ENCODE peak calls at places on chromosomes 12 and 14, in six cellular contexts. T is activated T-helper 1 cell treated with Interleukin-2 at 50 U/mL for 16 hours; X is CD4-positive, alpha-beta memory T cell; S is neural crest cell; R is pancreas; Y is activated naive CD4-positive, alpha-beta T cell treated with Interleukin-2 at 50 U/mL for 16 hours. G is an unnamed sample.
A peak's percentile ranks its signal among the peaks of the same experiment; 100 is the strongest.

GRCh38 chr12:15556411-15556810 is 232.8 kb downstream of the EPS8 start:
- DNase-seq in T (no peak), X (no peak), S (no peak), R (no peak), Y (no peak), G (no peak)

GRCh38 chr12:122894173-122895121 is 1.5 kb downstream of the VPS37B start:
- DNase-seq in T (no peak), X (no peak), S (no peak), R (no peak), Y (no peak), G (no peak)

GRCh38 chr12:93186131-93186530 is 191.6 kb upstream of the NUDT4 start:
- DNase-seq in T (no peak), X (no peak), S (no peak), R (no peak), Y (no peak), G (no peak)

GRCh38 chr14:82003418-82003817 is 469.8 kb upstream of the SEL1L start:
- DNase-seq in T (no peak), X (no peak), S (no peak), R (no peak), Y (no peak), G (no peak)

GRCh38 chr12:86230516-86231146 is 25.6 kb downstream of the MGAT4C start:
- DNase-seq in T (no peak), X (no peak), S (no peak), R (no peak), Y (no peak), G (no peak)

GRCh38 chr12:88108021-88108420 is 33.9 kb downstream of the CEP290 start:
- DNase-seq in T (no peak), X (no peak), S (no peak), R (no peak), Y (no peak), G (no peak)

GRCh38 chr12:68529466-68529865 is 81.2 kb upstream of the RAP1B start:
- DNase-seq in T (no peak), X (no peak), S (no peak), R (no peak), Y (no peak), G (no peak)

GRCh38 chr14:59160492-59160891 is 28.0 kb upstream of the DAAM1 start:
- DNase-seq in T (no peak), X (no peak), S (no peak), R (no peak), Y (no peak), G (no peak)

GRCh38 chr14:99792551-99793212 is 531 bp upstream of the EML1 start:
- DNase-seq in T (no peak), X (no peak), S (peak; percentile 32), R (peak; percentile 84), Y (peak; percentile 5), G (no peak)

GRCh38 chr12:8692573-8692972 is 5.2 kb upstream of the RIMKLB start:
- DNase-seq in T (no peak), X (no peak), S (peak; percentile 25), R (no peak), Y (no peak), G (no peak)

GRCh38 chr12:45580570-45580969 is 148.9 kb upstream of the ARID2 start:
- DNase-seq in T (no peak), X (no peak), S (no peak), R (no peak), Y (no peak), G (no peak)

GRCh38 chr12:67355428-67356385 is 86.5 kb downstream of the CAND1 start:
- DNase-seq in T (no peak), X (peak; percentile 37), S (peak; percentile 3), R (no peak), Y (peak; percentile 5), G (peak; percentile 62)

GRCh38 chr12:124278389-124279101 is 16.3 kb upstream of the RFLNA start:
- DNase-seq in T (no peak), X (no peak), S (peak; percentile 56), R (no peak), Y (no peak), G (no peak)

GRCh38 chr12:93318720-93319522 is 58.8 kb upstream of the NUDT4 start:
- DNase-seq in T (no peak), X (no peak), S (no peak), R (no peak), Y (no peak), G (no peak)

GRCh38 chr12:101181776-101182175 is 28.3 kb downstream of the SLC5A8 start:
- DNase-seq in T (no peak), X (no peak), S (no peak), R (no peak), Y (no peak), G (no peak)

GRCh38 chr12:30792085-30792484 is 37.3 kb upstream of the CAPRIN2 start:
- DNase-seq in T (no peak), X (no peak), S (no peak), R (no peak), Y (no peak), G (no peak)

GRCh38 chr12:55742719-55743130 is at the start of gene GDF11:
- DNase-seq in T (peak; percentile 60), X (peak; percentile 83), S (peak; percentile 76), R (no peak), Y (peak; percentile 77), G (peak; percentile 75)

GRCh38 chr12:117680311-117680710 is 288.5 kb downstream of the KSR2 start:
- DNase-seq in T (no peak), X (no peak), S (no peak), R (no peak), Y (no peak), G (no peak)

GRCh38 chr12:62692884-62693283 is 226.3 kb downstream of the MON2 start:
- DNase-seq in T (no peak), X (no peak), S (no peak), R (no peak), Y (no peak), G (no peak)

GRCh38 chr12:113052326-113052725 is 4.2 kb upstream of the DTX1 start:
- DNase-seq in T (no peak), X (no peak), S (no peak), R (no peak), Y (no peak), G (no peak)

GRCh38 chr12:50764861-50765324 is 992 bp downstream of the ATF1 start:
- DNase-seq in T (peak; percentile 23), X (peak; percentile 76), S (no peak), R (no peak), Y (no peak), G (peak; percentile 61)

GRCh38 chr12:92629349-92630065 is 73.3 kb upstream of the PLEKHG7 start:
- DNase-seq in T (no peak), X (no peak), S (no peak), R (no peak), Y (no peak), G (no peak)

G was measured in CD4-positive, CD25-positive, alpha-beta regulatory T cell.